ENCODE peak calls at places on chromosomes 7 and 10, in seven cellular contexts. Q is heart right ventricle, A is uterus, C is astrocyte of the cerebellum, L is coronary artery, J is fibroblast of mammary gland, T is NB4. G is an unnamed sample.

GRCh38 chr10:130393342-130393741 is 257.2 kb downstream of the GLRX3 start:
- DNase-seq in T (no peak), A (no peak), L (peak), J (no peak), C (no peak), Q (no peak), G (no peak)

GRCh38 chr7:30683306-30683705 is 1.1 kb upstream of the CRHR2 start:
- DNase-seq in L (no peak), Q (no peak), T (no peak), A (no peak), C (no peak), J (no peak), G (no peak)

GRCh38 chr7:76296743-76297740 is 5.4 kb upstream of the HSPB1 start:
- DNase-seq in J (peak), T (no peak), Q (no peak), C (no peak), L (peak), A (peak), G (peak)

GRCh38 chr7:1348096-1348835 is 111.0 kb downstream of the MICALL2 start:
- DNase-seq in A (no peak), J (no peak), C (no peak), Q (no peak), T (no peak), L (no peak), G (no peak)

GRCh38 chr10:62625484-62625883 is 179.0 kb upstream of the ADO start:
- DNase-seq in J (no peak), T (no peak), Q (no peak), C (no peak), L (no peak), A (no peak), G (no peak)

GRCh38 chr7:50826371-50827172 is 43.9 kb upstream of the GRB10 start:
- DNase-seq in Q (no peak), J (peak), L (no peak), A (no peak), T (peak), C (peak), G (peak)

GRCh38 chr7:76302299-76303056 is at the start of gene HSPB1:
- DNase-seq in L (peak), A (peak), J (peak), C (peak), Q (peak), T (peak), G (peak)

GRCh38 chr10:101063162-101063525 is 1.4 kb downstream of the KAZALD1 start:
- DNase-seq in J (no peak), T (peak), A (no peak), C (no peak), Q (no peak), L (no peak), G (no peak)

GRCh38 chr10:13162013-13162364 is 631 bp downstream of the MCM10 start:
- DNase-seq in A (no peak), Q (no peak), J (no peak), C (no peak), T (no peak), L (no peak), G (peak)

GRCh38 chr10:37865957-37866671 is 8.7 kb upstream of the ZNF248 start:
- DNase-seq in T (no peak), L (no peak), A (no peak), J (no peak), C (no peak), Q (no peak), G (no peak)

GRCh38 chr7:66321283-66321682 is 116.1 kb downstream of the TPST1 start:
- DNase-seq in J (no peak), T (no peak), A (no peak), Q (no peak), C (no peak), L (no peak), G (no peak)

GRCh38 chr10:125048101-125048864 is 106.4 kb downstream of the ZRANB1 start:
- DNase-seq in Q (peak), A (peak), C (peak), J (peak), L (peak), T (peak), G (peak)

GRCh38 chr10:43038783-43039628 is 37.9 kb upstream of the RET start:
- DNase-seq in Q (no peak), T (no peak), C (no peak), A (no peak), J (no peak), L (no peak), G (no peak)

GRCh38 chr7:22831602-22832001 is 9.0 kb upstream of the TOMM7 start:
- DNase-seq in A (no peak), J (peak), C (no peak), T (no peak), Q (no peak), L (no peak), G (no peak)

GRCh38 chr7:66110861-66111260 is 3.8 kb upstream of the CRCP start:
- DNase-seq in C (peak), J (peak), L (no peak), T (peak), Q (no peak), A (no peak), G (peak)

GRCh38 chr7:7911339-7911738 is 57.3 kb upstream of the GLCCI1 start:
- DNase-seq in T (peak), Q (no peak), A (no peak), J (peak), C (peak), L (no peak), G (peak)

GRCh38 chr10:78718032-78718572 is 350.7 kb upstream of the ZMIZ1 start:
- DNase-seq in Q (no peak), J (no peak), A (no peak), T (no peak), L (peak), C (peak), G (peak)

GRCh38 chr10:19683965-19684364 is 132.3 kb upstream of the PLXDC2 start:
- DNase-seq in Q (no peak), T (no peak), J (no peak), C (no peak), L (no peak), A (no peak), G (peak)

GRCh38 chr7:134669845-134670373 is 23.3 kb downstream of the BPGM start:
- DNase-seq in Q (no peak), J (peak), C (peak), T (peak), A (no peak), L (no peak), G (peak)

GRCh38 chr7:156659961-156660360 is 19.4 kb downstream of the RNF32 start:
- DNase-seq in A (no peak), J (no peak), L (no peak), T (no peak), C (no peak), Q (no peak), G (no peak)

GRCh38 chr10:89773081-89773480 is 71.7 kb downstream of the KIF20B start:
- DNase-seq in L (no peak), T (no peak), A (no peak), Q (no peak), C (no peak), J (peak), G (no peak)

GRCh38 chr10:34644245-34644644 is 170.9 kb downstream of the PARD3 start:
- DNase-seq in T (no peak), C (no peak), A (no peak), Q (no peak), J (no peak), L (no peak), G (no peak)

GRCh38 chr7:918118-918425 is 36.4 kb downstream of the ADAP1 start:
- DNase-seq in A (peak), T (no peak), J (no peak), Q (no peak), C (no peak), L (no peak), G (no peak)

GRCh38 chr7:17362439-17363095 is 64.1 kb downstream of the AHR start:
- DNase-seq in L (no peak), C (no peak), Q (no peak), T (no peak), J (peak), A (no peak), G (no peak)

GRCh38 chr7:23469150-23469960 is 936 bp downstream of the IGF2BP3 start:
- DNase-seq in A (no peak), L (no peak), T (peak), Q (no peak), C (no peak), J (no peak), G (no peak)

GRCh38 chr7:125563557-125563956 is 633.9 kb upstream of the POT1 start:
- DNase-seq in Q (no peak), L (no peak), J (no peak), T (no peak), C (no peak), A (no peak), G (no peak)

GRCh38 chr7:91880016-91880412 is 488 bp downstream of the MTERF1 start:
- DNase-seq in T (no peak), J (peak), A (no peak), C (no peak), Q (no peak), L (no peak), G (no peak)

GRCh38 chr7:97512441-97513207 is 219.3 kb upstream of the TAC1 start:
- DNase-seq in Q (no peak), J (no peak), C (no peak), L (no peak), A (no peak), T (no peak), G (no peak)

DNA sequence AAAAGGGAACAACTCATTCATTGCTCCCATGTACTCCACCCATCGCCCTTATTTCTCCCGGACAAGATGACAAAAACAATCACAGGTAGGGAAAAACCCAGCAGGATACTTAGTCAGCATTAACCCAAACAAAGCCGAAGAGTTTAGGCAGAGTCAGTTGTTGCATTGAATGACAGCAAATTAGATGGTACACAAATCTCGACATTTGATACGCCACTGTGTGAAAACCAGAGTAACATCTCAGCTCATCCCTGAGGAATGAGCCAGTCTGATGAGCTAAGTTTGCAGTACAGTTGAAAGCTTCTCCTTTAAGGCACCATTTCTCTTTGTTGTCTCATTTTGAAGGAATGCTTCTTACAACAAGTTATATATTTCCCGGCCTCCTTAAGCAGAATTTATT is 137.1 kb downstream of the CELF2 start:
- DNase-seq in C (no peak), Q (no peak), T (no peak), L (no peak), J (no peak), A (no peak), G (no peak)
- H3K4me3 ChIP-seq in C (no peak), Q (no peak), T (no peak), L (no peak), J (no peak), A (no peak), G (no peak)

GRCh38 chr7:83819911-83820310 is 171.0 kb upstream of the SEMA3E start:
- DNase-seq in C (no peak), L (no peak), T (peak), A (no peak), Q (no peak), J (peak), G (peak)
- TF ChIP-seq CTCF in C (no peak), L (no peak), T (no peak), A (no peak), Q (no peak), J (no peak), G (no peak)

DNA sequence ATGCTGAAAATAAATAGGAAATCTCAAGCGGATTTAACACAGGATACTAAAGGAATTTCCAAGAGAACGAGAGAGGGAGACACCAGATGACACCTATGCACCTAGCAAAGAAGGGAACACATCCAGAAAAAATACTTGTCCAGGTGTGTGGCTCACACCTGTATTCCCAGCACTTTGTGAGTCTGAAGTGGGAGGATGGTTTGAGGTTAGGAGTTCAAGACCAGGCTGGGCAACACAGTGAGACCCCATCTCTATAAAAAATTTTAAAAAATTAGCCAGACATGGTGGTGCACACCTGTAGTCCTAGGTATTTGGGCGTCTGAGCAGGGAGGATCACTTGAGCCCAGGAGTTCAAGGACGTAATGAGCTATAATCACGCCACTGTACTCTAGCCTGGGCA is 11.2 kb upstream of the CAPZA2 start:
- DNase-seq in T (no peak), L (no peak), C (no peak), Q (no peak), J (no peak), A (no peak), G (no peak)
- H3K4me3 ChIP-seq in T (no peak), L (no peak), C (no peak), Q (no peak), J (no peak), A (no peak), G (no peak)

DNA sequence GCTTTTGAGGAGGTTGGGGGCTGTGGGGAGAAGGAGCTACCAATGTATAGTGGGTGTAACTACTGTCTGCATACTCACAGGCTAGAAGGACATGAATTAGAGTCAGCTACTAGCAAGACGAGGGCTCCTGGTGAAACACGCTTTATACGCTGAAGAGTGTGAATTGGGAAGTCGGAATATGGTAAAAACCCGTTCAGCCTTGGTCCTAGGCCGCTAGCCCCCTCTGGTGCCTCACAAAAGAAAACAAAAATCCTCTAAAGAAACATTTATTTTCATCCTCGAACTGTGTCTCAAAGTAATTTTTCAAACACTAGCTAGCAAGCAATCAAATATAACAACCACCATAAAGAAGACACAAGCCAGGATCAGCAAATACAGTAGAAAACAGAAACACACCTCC is 338.1 kb upstream of the SEMA3C start:
- DNase-seq in C (no peak), L (no peak), T (peak), A (no peak), Q (no peak), J (peak), G (no peak)
- TF ChIP-seq CTCF in C (peak), L (peak), T (no peak), A (no peak), Q (peak), J (peak), G (peak)

GRCh38 chr7:128914566-128915151 is 4.2 kb upstream of the KCP start:
- DNase-seq in J (no peak), A (no peak), L (peak), T (peak), Q (no peak), C (no peak), G (no peak)

GRCh38 chr7:128910569-128910945 is at the start of gene KCP:
- DNase-seq in T (no peak), L (peak), Q (no peak), A (no peak), J (no peak), C (no peak), G (no peak)

GRCh38 chr7:128913856-128914565 is 3.5 kb upstream of the KCP start:
- DNase-seq in T (no peak), J (no peak), C (no peak), A (no peak), Q (no peak), L (peak), G (no peak)

GRCh38 chr7:128911441-128912031 is 1.0 kb upstream of the KCP start:
- DNase-seq in T (peak), C (no peak), J (no peak), L (peak), A (no peak), Q (peak), G (no peak)

DNA sequence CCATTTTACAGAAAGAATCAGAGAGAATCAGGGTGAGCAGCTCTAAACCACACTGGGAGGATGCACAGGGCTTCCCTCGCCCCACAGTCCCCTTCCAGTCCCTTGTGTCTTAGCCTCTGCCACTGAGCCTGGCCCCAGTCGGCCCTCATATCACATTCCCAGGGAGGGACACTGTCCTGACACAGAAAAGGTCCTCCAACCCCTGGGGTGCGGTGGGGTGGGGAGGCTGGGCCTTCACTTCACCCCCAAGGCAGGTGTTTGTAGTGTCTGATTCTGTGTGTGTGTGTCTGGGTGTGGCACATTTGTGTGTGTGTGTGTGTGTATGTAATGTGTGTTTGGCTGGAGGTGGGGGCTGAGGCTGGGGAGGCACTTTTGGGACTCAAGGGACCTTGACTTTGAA is 1.8 kb upstream of the KCP start:
- DNase-seq in J (no peak), L (peak), T (no peak), C (no peak), Q (no peak), A (no peak), G (no peak)
- H3K4me3 ChIP-seq in J (no peak), L (no peak), T (no peak), C (no peak), Q (no peak), A (no peak), G (no peak)

GRCh38 chr10:111063471-111063870 is 13.4 kb upstream of the ADRA2A start:
- DNase-seq in C (no peak), L (no peak), J (no peak), A (no peak), T (no peak), Q (no peak), G (no peak)
- TF ChIP-seq CTCF in C (no peak), L (no peak), J (no peak), A (no peak), T (no peak), Q (no peak), G (no peak)

G was measured in astrocyte of the spinal cord.